ENCODE peak calls at places on chromosomes 6 and 20, in four cellular contexts. U is GM23248, A is neural progenitor cell, J is Panc1. O is an unnamed sample. For H3K4me1 and H3K9me3, the result is how much of the 10 kb centered on the place peaks cover.

GRCh38 chr6:47520282-47520681 is 42.7 kb downstream of the CD2AP start:
- DNase-seq in J (no peak), U (no peak), A (no peak), O (no peak)

GRCh38 chr6:15734118-15734897 is 71.5 kb upstream of the DTNBP1 start:
- DNase-seq in U (no peak), A (no peak), J (no peak), O (no peak)

GRCh38 chr6:41271901-41272395 is 14.5 kb downstream of the TREM1 start:
- DNase-seq in A (no peak), U (no peak), J (no peak), O (peak)

GRCh38 chr6:131955876-131956275 is 4.7 kb upstream of the CCN2 start:
- DNase-seq in A (no peak), U (no peak), J (no peak), O (no peak)

GRCh38 chr6:124334359-124334758 is 530.7 kb downstream of the NKAIN2 start:
- DNase-seq in J (no peak), A (no peak), U (no peak), O (no peak)

GRCh38 chr6:57207872-57208271 is 14.2 kb downstream of the RAB23 start:
- DNase-seq in A (no peak), J (no peak), U (no peak), O (no peak)

GRCh38 chr6:79750806-79751205 is 119.7 kb downstream of the SH3BGRL2 start:
- DNase-seq in U (no peak), J (no peak), A (peak), O (no peak)

GRCh38 chr6:96032646-96033045 is 16.9 kb downstream of the FUT9 start:
- DNase-seq in A (no peak), J (no peak), U (no peak), O (no peak)

GRCh38 chr6:120511712-120512111 is 822.6 kb downstream of the TBC1D32 start:
- DNase-seq in A (no peak), U (no peak), J (no peak), O (no peak)

GRCh38 chr6:126312013-126312665 is 27.8 kb upstream of the CENPW start:
- DNase-seq in A (peak), U (peak), J (no peak), O (no peak)

GRCh38 chr20:35595456-35595855 is 20.2 kb upstream of the SPAG4 start:
- DNase-seq in J (no peak), U (no peak), A (no peak), O (no peak)

GRCh38 chr20:20519269-20519668 is 151.4 kb downstream of the INSM1 start:
- DNase-seq in J (no peak), U (no peak), A (no peak), O (no peak)

GRCh38 chr6:159541296-159541695 is 151.7 kb downstream of the SOD2 start:
- DNase-seq in A (no peak), J (no peak), U (no peak), O (no peak)

GRCh38 chr6:134454794-134455193 is 136.9 kb upstream of the SGK1 start:
- DNase-seq in U (no peak), J (no peak), A (no peak), O (no peak)

GRCh38 chr6:106729848-106730247 is 100.5 kb downstream of the QRSL1 start:
- DNase-seq in J (no peak), A (no peak), U (no peak), O (no peak)
- H3K4me3 ChIP-seq in J (no peak), A (no peak), U (no peak), O (no peak)

DNA sequence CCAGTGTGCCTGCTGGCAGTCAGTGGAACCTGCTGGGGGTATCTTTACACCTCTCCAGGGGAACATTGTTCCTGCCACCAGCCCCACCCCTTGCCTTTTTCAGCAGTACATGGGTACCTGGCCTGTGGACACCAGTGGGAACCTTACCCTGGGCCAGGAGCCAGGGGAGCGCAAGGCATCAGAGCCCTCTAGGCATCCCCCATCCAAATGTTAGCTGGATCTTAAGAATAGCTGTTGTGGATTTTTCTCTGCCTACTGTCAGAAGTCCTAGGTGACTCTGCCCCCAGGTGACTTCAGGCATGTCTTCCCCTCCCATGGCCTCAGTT is 38.8 kb upstream of the ID1 start:
- DNase-seq in J (no peak), U (no peak), A (no peak), O (no peak)
- H3K4me1 ChIP-seq in J (half or more), U (under half), A (under half), O (under half)

GRCh38 chr6:102195311-102195710 is 801.8 kb downstream of the GRIK2 start:
- DNase-seq in U (no peak), A (no peak), J (no peak), O (no peak)

DNA sequence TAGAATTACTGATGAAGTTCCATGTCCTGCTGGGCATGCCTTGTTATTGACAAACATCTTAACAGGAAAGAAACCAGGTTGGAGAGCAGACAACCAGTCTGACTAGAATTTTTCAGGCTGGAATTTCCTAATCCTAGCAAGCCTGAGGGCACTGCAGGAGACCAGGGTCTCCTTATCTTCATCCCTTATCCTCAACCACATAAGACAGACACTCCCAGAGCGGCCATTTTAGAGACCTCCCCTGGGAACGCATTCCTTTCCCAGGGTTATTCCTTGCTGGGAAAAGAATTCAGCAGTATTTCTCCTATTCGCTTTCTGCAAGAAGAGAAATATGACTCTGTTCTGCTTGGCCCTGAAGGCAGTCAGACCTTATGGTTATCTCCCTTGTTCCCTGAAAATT is 803.7 kb downstream of the GRIK2 start:
- DNase-seq in A (peak), U (no peak), J (no peak), O (no peak)
- H3K9me3 ChIP-seq in A (under half), U (under half), J (under half), O (under half)

GRCh38 chr20:37804584-37805566 is 98.1 kb upstream of the VSTM2L start:
- DNase-seq in J (no peak), U (no peak), A (no peak), O (no peak)
- H3K4me3 ChIP-seq in J (no peak), U (no peak), A (no peak), O (no peak)

DNA sequence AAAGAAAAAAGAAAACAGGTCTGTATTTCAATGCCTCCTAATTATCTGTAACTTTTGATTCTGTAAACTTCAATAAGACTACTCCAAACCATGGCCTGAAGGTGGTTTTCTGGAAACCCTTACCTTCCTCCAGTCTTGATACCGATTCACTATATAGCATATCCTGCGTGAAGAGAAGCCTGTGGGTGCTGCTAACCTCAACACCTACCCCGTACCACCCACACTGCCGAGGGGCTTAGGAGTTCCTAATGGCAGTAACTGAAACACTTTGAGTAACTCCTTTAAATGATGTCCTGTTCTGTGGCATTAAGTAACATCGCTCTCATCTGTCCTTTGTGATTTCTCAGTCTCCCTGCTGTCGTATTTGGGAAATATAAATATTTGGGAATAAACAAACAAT is 104.5 kb upstream of the CARMIL1 start:
- DNase-seq in J (no peak), A (no peak), U (no peak), O (no peak)
- H3K4me1 ChIP-seq in J (under half), A (under half), U (half or more), O (under half)

GRCh38 chr20:55565374-55565773 is 439.9 kb downstream of the CBLN4 start:
- DNase-seq in J (no peak), U (no peak), A (no peak), O (no peak)
- H3K9me3 ChIP-seq in J (under half), U (under half), A (under half), O (under half)

DNA sequence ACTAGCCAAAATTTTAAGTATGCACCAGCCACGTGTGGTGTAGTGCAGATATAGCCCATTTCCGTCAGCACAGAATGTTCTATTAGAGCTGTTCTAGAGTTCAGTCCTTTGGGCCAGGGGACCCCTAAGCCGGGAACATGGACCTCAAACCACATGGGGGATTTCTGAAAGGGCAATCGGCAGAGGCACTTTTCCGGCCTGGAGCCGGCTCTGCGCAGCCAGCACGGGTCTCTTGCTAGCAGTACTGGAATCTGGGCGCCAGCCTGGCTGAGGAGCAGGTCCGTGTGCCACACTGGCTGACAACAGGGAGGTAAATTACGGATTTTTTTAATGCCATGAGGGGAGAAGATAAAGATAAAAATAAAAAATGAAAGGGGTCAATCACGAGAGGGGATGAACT is 120.5 kb downstream of the SULF2 start:
- DNase-seq in A (no peak), J (no peak), U (no peak), O (no peak)
- H3K4me3 ChIP-seq in A (no peak), J (no peak), U (no peak), O (no peak)

GRCh38 chr6:129641344-129641743 is 68.6 kb downstream of the ARHGAP18 start:
- DNase-seq in A (no peak), J (no peak), U (peak), O (no peak)
- H3K4me1 ChIP-seq in A (under half), J (under half), U (under half), O (under half)

DNA sequence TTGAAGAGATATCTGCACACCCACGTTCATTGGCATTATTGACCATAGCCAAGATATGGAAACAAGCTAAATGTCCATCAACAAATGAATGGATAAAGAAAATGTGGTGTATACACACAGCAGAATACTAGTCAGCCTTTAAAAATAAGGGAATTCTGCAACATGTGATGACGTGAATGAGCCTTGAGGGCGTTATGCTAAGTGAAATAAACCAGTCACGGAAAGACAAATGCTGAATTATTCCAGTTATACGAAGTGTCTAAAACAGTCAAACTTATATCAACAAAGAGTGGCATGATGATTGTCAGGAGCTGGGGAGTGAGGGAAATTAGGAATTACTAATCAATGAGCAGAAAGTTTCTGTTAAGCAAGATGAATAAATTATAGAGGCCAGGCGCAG is 8.4 kb upstream of the DEFB121 start:
- DNase-seq in J (no peak), U (no peak), A (no peak), O (no peak)
- H3K9me3 ChIP-seq in J (under half), U (under half), A (under half), O (under half)

DNA sequence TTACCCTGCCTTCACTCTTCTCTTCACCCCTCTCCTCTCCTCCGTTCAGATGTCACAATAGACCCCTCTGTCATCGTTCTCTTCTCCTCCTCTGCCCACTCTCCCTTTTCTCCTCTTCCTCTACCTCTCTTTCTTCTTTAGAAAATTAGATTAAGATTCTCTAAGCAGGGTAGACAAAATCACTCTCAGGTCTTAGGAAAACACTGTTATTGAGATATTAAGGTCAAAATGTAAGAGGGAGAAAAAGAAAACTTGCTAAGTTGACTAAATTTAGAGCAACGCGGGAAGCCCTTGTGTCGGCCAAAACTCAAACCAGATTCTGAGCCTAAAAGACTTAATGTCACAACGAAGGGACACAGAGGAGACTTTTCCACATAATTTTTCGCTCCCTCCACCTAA is 22.1 kb upstream of the ZNF184 start:
- DNase-seq in U (no peak), J (no peak), A (peak), O (no peak)
- H3K4me3 ChIP-seq in U (peak), J (peak), A (peak), O (peak)